ENCODE peak calls at places on chromosomes 13 and 19, in eight cellular contexts. Y is naive thymus-derived CD4-positive, alpha-beta T cell; L is pancreas; M is testis; X is HCT116; G is upper lobe of right lung; V is heart right ventricle; A is PC-3. K is an unnamed sample.
A peak's percentile ranks its signal among the peaks of the same experiment; 100 is the strongest.

GRCh38 chr13:21032656-21033055 is 28.7 kb downstream of the LATS2 start:
- DNase-seq in G (no peak), M (no peak), Y (no peak), A (no peak), X (no peak), L (no peak), V (no peak), K (no peak)

GRCh38 chr19:55489711-55490477 is 1.7 kb downstream of the SSC5D start:
- DNase-seq in G (no peak), X (no peak), M (no peak), A (no peak), Y (no peak), L (no peak), V (no peak), K (peak; percentile 68)

GRCh38 chr13:59281453-59281852 is 882.3 kb downstream of the DIAPH3 start:
- DNase-seq in V (no peak), L (no peak), A (no peak), M (no peak), Y (no peak), G (no peak), X (no peak), K (no peak)

GRCh38 chr19:50046649-50047503 is 21.1 kb downstream of the ZNF473 start:
- DNase-seq in A (peak; percentile 34), V (peak; percentile 45), X (peak; percentile 27), L (peak; percentile 66), M (peak; percentile 78), G (peak; percentile 70), Y (peak; percentile 35), K (no peak)

GRCh38 chr13:32261567-32261966 is 53.6 kb downstream of the ZAR1L start:
- DNase-seq in V (peak; percentile 58), X (no peak), G (no peak), A (peak; percentile 57), Y (no peak), L (no peak), M (peak; percentile 71), K (no peak)

GRCh38 chr13:21638319-21639282 is 32.3 kb upstream of the FGF9 start:
- DNase-seq in A (peak; percentile 64), L (no peak), V (no peak), M (peak; percentile 54), G (no peak), X (no peak), Y (peak; percentile 21), K (peak; percentile 21)

GRCh38 chr19:56269348-56269747 is 3.2 kb upstream of the EDDM13 start:
- DNase-seq in L (no peak), Y (no peak), V (no peak), A (no peak), M (no peak), G (no peak), X (no peak), K (no peak)

GRCh38 chr13:75458696-75459422 is 23.1 kb downstream of the TBC1D4 start:
- DNase-seq in M (peak; percentile 27), X (no peak), V (peak; percentile 56), L (peak; percentile 68), G (peak; percentile 77), A (no peak), Y (no peak), K (no peak)

GRCh38 chr13:76570485-76570884 is 315.7 kb downstream of the KCTD12 start:
- DNase-seq in L (no peak), M (no peak), A (no peak), X (no peak), Y (no peak), G (no peak), V (no peak), K (no peak)

GRCh38 chr19:14000691-14001365 is 5.3 kb downstream of the RFX1 start:
- DNase-seq in V (no peak), X (no peak), A (no peak), Y (peak; percentile 10), M (no peak), G (no peak), L (no peak), K (no peak)

GRCh38 chr13:80988752-80989151 is 647.8 kb upstream of the SPRY2 start:
- DNase-seq in V (no peak), G (no peak), L (no peak), A (no peak), M (no peak), X (no peak), Y (no peak), K (no peak)

GRCh38 chr13:108495686-108496363 is 133.6 kb upstream of the MYO16 start:
- DNase-seq in M (no peak), L (peak; percentile 64), G (no peak), V (no peak), X (no peak), Y (peak; percentile 5), A (no peak), K (peak; percentile 82)

GRCh38 chr13:64553411-64554129 is 2676.6 kb downstream of the PCDH9 start:
- DNase-seq in V (no peak), G (no peak), L (no peak), M (no peak), Y (no peak), X (no peak), A (peak; percentile 46), K (no peak)

GRCh38 chr19:17757125-17757524 is 5.8 kb downstream of the FCHO1 start:
- DNase-seq in L (peak; percentile 87), A (peak; percentile 79), Y (no peak), V (peak; percentile 76), M (peak; percentile 78), X (no peak), G (no peak), K (peak; percentile 83)

GRCh38 chr19:19474950-19475781 is 40.2 kb downstream of the TSSK6 start:
- DNase-seq in Y (no peak), A (no peak), M (no peak), L (no peak), V (no peak), G (no peak), X (no peak), K (peak; percentile 63)

GRCh38 chr13:20043207-20043925 is 84.8 kb downstream of the ZMYM2 start:
- DNase-seq in X (no peak), Y (no peak), G (peak; percentile 71), V (no peak), A (no peak), L (no peak), M (no peak), K (peak; percentile 62)

GRCh38 chr13:40376867-40377266 is 289.6 kb downstream of the FOXO1 start:
- DNase-seq in X (no peak), V (no peak), M (no peak), L (no peak), G (no peak), Y (no peak), A (no peak), K (no peak)

GRCh38 chr13:93079294-93079693 is 147.3 kb upstream of the GPC6 start:
- DNase-seq in X (no peak), L (no peak), M (no peak), Y (no peak), A (peak; percentile 12), V (no peak), G (no peak), K (no peak)

GRCh38 chr13:47480121-47480520 is 521.0 kb downstream of the SUCLA2 start:
- DNase-seq in M (no peak), Y (no peak), V (no peak), L (no peak), A (peak; percentile 77), X (no peak), G (no peak), K (no peak)

GRCh38 chr13:109783815-109784589 is 2.4 kb downstream of the IRS2 start:
- DNase-seq in X (no peak), V (no peak), Y (no peak), A (no peak), G (no peak), M (no peak), L (peak; percentile 63), K (no peak)

GRCh38 chr13:109784590-109785140 is 1.7 kb downstream of the IRS2 start:
- DNase-seq in A (peak; percentile 71), L (peak; percentile 86), M (peak; percentile 84), X (no peak), V (peak; percentile 86), G (peak; percentile 91), Y (peak; percentile 68), K (no peak)

GRCh38 chr13:109782823-109783411 is 3.5 kb downstream of the IRS2 start:
- DNase-seq in X (no peak), M (no peak), V (no peak), A (no peak), Y (no peak), L (no peak), G (no peak), K (peak; percentile 83)

GRCh38 chr13:109782066-109782822 is 4.1 kb downstream of the IRS2 start:
- DNase-seq in G (no peak), V (no peak), X (no peak), A (no peak), Y (no peak), L (no peak), M (no peak), K (peak; percentile 82)

DNA sequence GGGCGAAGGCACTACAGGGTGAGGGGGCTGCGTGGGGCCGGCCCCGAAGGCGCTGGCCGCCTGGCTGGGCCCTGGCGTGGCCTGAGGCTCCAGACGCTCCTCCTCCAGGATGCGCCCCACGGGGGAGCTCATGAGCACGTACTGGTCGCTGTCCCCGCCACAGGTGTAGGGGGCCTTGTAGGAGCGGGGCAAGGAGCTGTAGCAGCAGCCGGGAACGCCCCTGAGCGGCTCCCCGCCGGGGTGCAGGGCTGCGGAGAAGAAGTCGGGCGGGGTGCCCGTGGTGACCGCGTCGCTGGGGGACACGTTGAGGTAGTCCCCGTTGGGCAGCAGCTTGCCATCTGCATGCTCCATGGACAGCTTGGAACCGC is 3.0 kb downstream of the IRS2 start:
- DNase-seq in M (no peak), X (no peak), V (no peak), Y (no peak), A (peak; percentile 52), L (no peak), G (no peak), K (no peak)
- H3K27ac ChIP-seq in M (no peak overlapping the region), X (no peak overlapping the region), V (no peak overlapping the region), Y (no peak overlapping the region), A (no peak overlapping the region), L (no peak overlapping the region), G (no peak overlapping the region), K (no peak overlapping the region)

DNA sequence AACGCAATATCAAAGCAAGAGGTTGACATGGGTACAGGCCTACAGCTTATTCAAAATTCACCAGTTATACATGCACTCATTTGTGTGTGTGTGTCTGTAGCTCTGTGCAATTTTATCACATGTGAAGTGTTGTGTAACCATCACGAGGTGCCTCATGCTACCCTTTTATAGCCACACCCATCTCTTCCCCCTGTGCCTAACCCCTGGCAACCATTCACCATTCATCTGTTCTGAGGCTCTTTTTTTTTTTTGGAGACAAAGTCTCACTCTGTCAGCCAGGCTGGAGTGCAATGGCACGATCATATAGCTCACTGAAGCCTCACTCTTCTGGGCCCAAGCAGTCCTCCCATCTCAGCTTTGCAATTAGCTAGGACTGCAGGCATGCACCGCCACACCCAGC is 78.4 kb downstream of the DPF1 start:
- DNase-seq in X (no peak), L (no peak), M (peak; percentile 60), V (no peak), G (no peak), Y (no peak), A (no peak), K (no peak)
- H3K27ac ChIP-seq in X (no peak overlapping the region), L (no peak overlapping the region), M (no peak overlapping the region), V (no peak overlapping the region), G (no peak overlapping the region), Y (no peak overlapping the region), A (no peak overlapping the region), K (no peak overlapping the region)

GRCh38 chr19:35733180-35734125 is 8.8 kb downstream of the IGFLR1 start:
- DNase-seq in Y (no peak), A (no peak), L (no peak), M (no peak), X (no peak), V (no peak), G (no peak), K (no peak)
- H3K27ac ChIP-seq in Y (no peak overlapping the region), A (no peak overlapping the region), L (no peak overlapping the region), M (no peak overlapping the region), X (no peak overlapping the region), V (no peak overlapping the region), G (no peak overlapping the region), K (no peak overlapping the region)

GRCh38 chr13:110351636-110352420 is 44.7 kb downstream of the COL4A2 start:
- DNase-seq in L (no peak), V (no peak), Y (no peak), X (no peak), A (peak; percentile 44), G (no peak), M (no peak), K (no peak)
- H3K27ac ChIP-seq in L (no peak overlapping the region), V (no peak overlapping the region), Y (no peak overlapping the region), X (no peak overlapping the region), A (peak overlapping the region; percentile 14), G (no peak overlapping the region), M (no peak overlapping the region), K (no peak overlapping the region)

K was measured in left lung.